ENCODE peak calls at places on chromosomes 5 and 9, in six cellular contexts. D, I, J, P, O and X are unnamed samples. For H3K9me3, the result is how much of the 10 kb centered on the place peaks cover.

GRCh38 chr9:104903609-104904008 is 24.3 kb downstream of the ABCA1 start:
- DNase-seq in O (peak), I (peak), D (peak), J (no peak), P (no peak), X (no peak)

GRCh38 chr9:74496819-74497749 is at the start of gene RORB:
- DNase-seq in O (peak), D (peak), I (peak), P (peak), J (no peak), X (no peak)

GRCh38 chr9:8871796-8872470 is 1072.4 kb upstream of the DMAC1 start:
- DNase-seq in I (no peak), O (no peak), P (no peak), J (no peak), D (no peak), X (no peak)

GRCh38 chr5:139670369-139671095 is 22.4 kb downstream of the CXXC5 start:
- DNase-seq in O (no peak), P (no peak), I (peak), D (no peak), J (peak), X (no peak)

GRCh38 chr5:111734013-111734412 is 23.0 kb downstream of the NREP start:
- DNase-seq in P (no peak), D (peak), I (peak), O (peak), J (no peak), X (no peak)

GRCh38 chr5:84729326-84729725 is 344.6 kb upstream of the EDIL3 start:
- DNase-seq in O (peak), P (no peak), I (peak), J (no peak), D (peak), X (no peak)

GRCh38 chr5:134500699-134501430 is 24.6 kb upstream of the JADE2 start:
- DNase-seq in I (no peak), J (no peak), D (no peak), P (no peak), O (no peak), X (no peak)

GRCh38 chr9:119758241-119758640 is 389.0 kb upstream of the BRINP1 start:
- DNase-seq in J (no peak), I (no peak), P (no peak), O (no peak), D (no peak), X (no peak)

GRCh38 chr5:60232051-60232794 is 338.7 kb upstream of the PDE4D start:
- DNase-seq in I (no peak), D (no peak), P (no peak), J (no peak), O (no peak), X (no peak)

GRCh38 chr9:112754578-112754977 is 4.0 kb downstream of the SNX30 start:
- DNase-seq in O (peak), P (peak), I (peak), D (peak), J (no peak), X (no peak)

GRCh38 chr9:129172816-129173215 is 5.2 kb downstream of the IER5L start:
- DNase-seq in J (no peak), P (no peak), D (peak), I (no peak), O (peak), X (no peak)

GRCh38 chr9:120439147-120439546 is 140.8 kb downstream of the CDK5RAP2 start:
- DNase-seq in J (no peak), D (peak), I (no peak), P (no peak), O (peak), X (no peak)

GRCh38 chr9:82147798-82148440 is 159.3 kb downstream of the SPATA31D1 start:
- DNase-seq in O (peak), D (no peak), P (no peak), I (peak), J (no peak), X (no peak)

GRCh38 chr5:97009212-97009898 is 73.5 kb downstream of the LNPEP start:
- DNase-seq in P (peak), J (peak), I (no peak), D (peak), O (peak), X (no peak)

GRCh38 chr5:170579623-170580022 is 75.8 kb downstream of the KCNIP1 start:
- DNase-seq in J (no peak), O (no peak), P (no peak), I (no peak), D (no peak), X (no peak)

GRCh38 chr5:139768802-139769465 is 26.7 kb upstream of the PSD2 start:
- DNase-seq in I (peak), O (peak), P (no peak), J (no peak), D (no peak), X (no peak)

GRCh38 chr5:893711-894110 is 1.0 kb downstream of the TRIP13 start:
- DNase-seq in I (no peak), J (no peak), P (no peak), D (no peak), O (no peak), X (no peak)

GRCh38 chr5:123125172-123125508 is 36.1 kb downstream of the PRDM6 start:
- DNase-seq in I (peak), P (no peak), D (no peak), O (peak), J (no peak), X (no peak)

GRCh38 chr9:105142406-105143092 is 101.9 kb upstream of the SLC44A1 start:
- DNase-seq in P (no peak), D (peak), O (peak), I (peak), J (no peak), X (no peak)

GRCh38 chr5:95993776-95994175 is 32.1 kb upstream of the ELL2 start:
- DNase-seq in P (no peak), O (no peak), J (no peak), D (no peak), I (no peak), X (no peak)

GRCh38 chr9:129273136-129273895 is 95.3 kb upstream of the IER5L start:
- DNase-seq in D (no peak), O (no peak), J (no peak), I (no peak), P (no peak), X (no peak)

GRCh38 chr5:139755892-139756671 is 39.5 kb upstream of the PSD2 start:
- DNase-seq in O (no peak), I (peak), D (no peak), J (no peak), P (no peak), X (no peak)

GRCh38 chr5:11588803-11589202 is 315.4 kb downstream of the CTNND2 start:
- DNase-seq in O (no peak), J (no peak), D (no peak), P (no peak), I (peak), X (no peak)

GRCh38 chr5:60541980-60542379 is 158.0 kb downstream of the DEPDC1B start:
- DNase-seq in I (peak), P (no peak), O (peak), D (peak), J (peak), X (no peak)

GRCh38 chr5:74877624-74878304 is 11.6 kb upstream of the FAM169A start:
- DNase-seq in O (no peak), J (no peak), I (no peak), D (no peak), P (no peak), X (no peak)

GRCh38 chr5:111308951-111309350 is 84.8 kb downstream of the CAMK4 start:
- DNase-seq in D (no peak), I (no peak), P (no peak), J (no peak), O (no peak), X (no peak)

GRCh38 chr5:103264529-103264928 is 6.0 kb downstream of the MACIR start:
- DNase-seq in D (no peak), J (no peak), I (no peak), P (no peak), O (no peak), X (no peak)

GRCh38 chr5:126044111-126044668 is 379.0 kb upstream of the GRAMD2B start:
- DNase-seq in D (peak), I (peak), J (no peak), P (no peak), O (peak), X (no peak)

GRCh38 chr5:143453722-143454121 is 50.2 kb upstream of the NR3C1 start:
- DNase-seq in D (no peak), O (no peak), P (no peak), I (no peak), J (no peak), X (no peak)

GRCh38 chr9:97660847-97661246 is 27.2 kb downstream of the NCBP1 start:
- DNase-seq in I (no peak), P (no peak), O (no peak), J (no peak), D (peak), X (no peak)

GRCh38 chr5:25991639-25992038 is 1046.7 kb downstream of the CDH9 start:
- DNase-seq in D (no peak), I (no peak), P (no peak), J (no peak), O (no peak), X (no peak)

GRCh38 chr5:157384971-157385709 is 74.9 kb upstream of the NIPAL4 start:
- DNase-seq in D (peak), P (no peak), O (peak), J (no peak), I (peak), X (no peak)

GRCh38 chr5:167900521-167900920 is 390.9 kb upstream of the WWC1 start:
- DNase-seq in D (no peak), P (no peak), J (no peak), O (no peak), I (no peak), X (no peak)

GRCh38 chr5:132549586-132549985 is 6.3 kb upstream of the IL5 start:
- DNase-seq in J (no peak), O (no peak), D (no peak), I (no peak), P (no peak), X (no peak)

GRCh38 chr5:158951951-158952545 is 147.7 kb downstream of the EBF1 start:
- DNase-seq in O (no peak), D (no peak), P (no peak), I (no peak), J (no peak), X (no peak)

GRCh38 chr5:118126159-118126558 is 862.2 kb downstream of the DTWD2 start:
- DNase-seq in J (no peak), O (no peak), I (peak), P (no peak), D (no peak), X (no peak)

GRCh38 chr9:131755541-131756198 is 15.8 kb upstream of the RAPGEF1 start:
- DNase-seq in O (peak), I (peak), P (peak), J (no peak), D (peak), X (peak)

GRCh38 chr9:100229561-100229960 is 123.2 kb downstream of the TEX10 start:
- DNase-seq in P (no peak), D (no peak), I (no peak), J (no peak), O (no peak), X (no peak)

GRCh38 chr5:139458580-139459407 is 3.7 kb downstream of the ECSCR start:
- DNase-seq in I (peak), J (peak), D (peak), O (peak), P (peak), X (peak)

GRCh38 chr5:57216714-57217113 is 42.9 kb downstream of the GPBP1 start:
- DNase-seq in O (peak), P (no peak), I (peak), D (peak), J (no peak), X (no peak)

GRCh38 chr9:135916998-135917397 is 9.7 kb upstream of the CAMSAP1 start:
- DNase-seq in P (no peak), D (no peak), O (no peak), J (no peak), I (no peak), X (no peak)
- H3K9me3 ChIP-seq in P (under half), D (under half), O (under half), J (under half), I (under half), X (under half)

GRCh38 chr5:68276740-68277139 is 61.2 kb downstream of the PIK3R1 start:
- DNase-seq in O (no peak), P (no peak), J (no peak), I (no peak), D (no peak), X (no peak)

GRCh38 chr5:68271124-68271523 is 55.6 kb downstream of the PIK3R1 start:
- DNase-seq in I (no peak), O (no peak), J (no peak), D (no peak), P (no peak), X (no peak)

GRCh38 chr5:68272289-68272688 is 56.7 kb downstream of the PIK3R1 start:
- DNase-seq in I (no peak), O (no peak), D (peak), P (peak), J (no peak), X (no peak)

GRCh38 chr5:68274847-68275700 is 59.5 kb downstream of the PIK3R1 start:
- DNase-seq in I (no peak), D (no peak), O (no peak), J (no peak), P (peak), X (no peak)

DNA sequence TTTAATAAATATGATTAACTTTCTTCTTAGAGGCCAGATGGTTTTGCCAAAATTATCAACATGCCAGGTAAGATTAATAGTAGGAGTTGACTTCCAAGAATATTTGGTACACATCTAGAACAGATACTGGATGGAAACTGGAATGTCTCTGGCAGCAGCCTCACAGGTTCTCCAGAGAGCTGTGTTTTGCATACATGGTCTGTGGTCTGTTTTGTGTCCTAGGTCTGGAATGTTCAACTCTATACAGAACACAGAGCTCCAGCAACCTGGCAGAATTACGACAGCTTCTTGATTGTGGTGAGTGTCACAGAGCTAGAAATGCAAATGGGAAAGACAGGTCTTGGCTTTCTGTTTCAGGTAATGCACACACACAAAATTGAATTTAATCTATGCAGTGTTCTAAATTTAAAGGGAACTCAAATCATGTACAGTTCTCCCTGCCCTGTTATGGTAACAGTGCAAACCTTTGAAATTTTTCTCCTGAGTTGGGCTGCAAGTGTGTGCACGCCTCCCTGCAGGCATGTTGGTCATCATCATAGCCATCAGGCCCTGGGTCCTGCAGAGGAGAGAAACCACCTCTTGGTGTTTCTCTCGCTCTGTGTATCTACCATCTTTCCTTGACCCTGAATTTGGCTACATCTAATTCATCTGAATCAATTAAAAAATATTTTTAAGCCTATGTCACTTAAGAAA is 58.3 kb downstream of the PIK3R1 start:
- DNase-seq in P (no peak), J (no peak), O (no peak), D (no peak), I (no peak), X (no peak)
- H3K9me3 ChIP-seq in P (under half), J (under half), O (under half), D (under half), I (under half), X (under half)

DNA sequence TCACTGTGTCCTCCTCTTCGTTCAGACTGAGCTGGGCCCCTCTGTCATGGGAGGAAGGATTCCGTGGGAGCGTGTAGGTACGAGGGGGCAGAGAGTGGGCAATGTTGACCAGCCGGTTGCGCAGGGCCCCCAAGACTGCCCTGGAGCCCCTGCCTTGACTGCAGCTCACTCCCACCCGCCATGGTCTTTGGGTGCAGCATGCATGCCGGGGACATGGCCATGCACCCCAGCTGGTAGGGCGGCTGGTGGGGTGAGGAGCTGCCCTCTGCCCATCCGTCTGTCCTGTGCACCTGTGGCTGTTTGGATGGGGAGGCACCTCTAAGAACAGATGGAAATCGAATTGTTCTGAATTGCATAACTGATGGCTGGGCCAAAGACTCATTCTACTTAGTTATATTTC is 42.6 kb upstream of the NPR3 start:
- DNase-seq in J (no peak), I (no peak), O (no peak), P (no peak), D (no peak), X (no peak)
- H3K9me3 ChIP-seq in J (under half), I (under half), O (under half), P (under half), D (under half), X (under half)

DNA sequence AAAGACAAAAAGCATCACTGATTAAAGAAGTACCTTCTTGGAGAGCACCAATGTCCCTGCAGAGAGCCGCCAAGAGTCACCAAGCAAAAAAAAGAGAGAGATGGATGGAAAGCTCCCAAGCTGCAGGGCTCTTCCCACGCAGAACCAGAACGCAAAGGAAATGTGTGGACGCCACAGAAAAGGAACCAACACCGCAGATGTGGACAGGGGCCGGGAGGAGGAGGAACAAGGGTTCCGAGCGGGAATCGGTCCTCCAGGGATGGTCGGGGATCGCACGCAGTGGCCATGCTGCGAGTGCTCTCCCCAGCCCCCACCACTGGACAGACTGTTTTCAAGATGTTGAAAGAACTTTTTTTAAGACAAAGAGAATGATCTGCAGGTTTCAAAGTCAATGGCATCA is 40.2 kb upstream of the ZNF354A start:
- DNase-seq in J (no peak), P (no peak), D (no peak), I (no peak), O (no peak), X (no peak)
- H3K9me3 ChIP-seq in J (under half), P (under half), D (under half), I (under half), O (under half), X (under half)